ENCODE peak calls at places on chromosome 16, in ten cellular contexts. One of them, this sample, is unnamed.

GRCh38 chr16:2190002-2190658 is 6.3 kb downstream of the CASKIN1 start:
- DNase-seq in dorsolateral prefrontal cortex: no peak
- DNase-seq in AG04450: no peak
- DNase-seq in adrenal gland: no peak
- DNase-seq in T-helper 2 cell: no peak
- DNase-seq in kidney epithelial cell: no peak
- DNase-seq in esophagus squamous epithelium: no peak
- DNase-seq in caudate nucleus: no peak
- DNase-seq in Kasumi-1: no peak
- DNase-seq in stimulated activated CD4-positive, alpha-beta T cell treated with anti-CD3 and anti-CD28 coated beads, Interleukin-2, amount 100 ng/mL, for 24 hours: no peak
- DNase-seq in this sample: no peak

GRCh38 chr16:22813946-22814325 is at the start of gene HS3ST2:
- DNase-seq in dorsolateral prefrontal cortex: peak; percentile 52
- DNase-seq in AG04450: no peak
- DNase-seq in adrenal gland: peak; percentile 41
- DNase-seq in T-helper 2 cell: no peak
- DNase-seq in kidney epithelial cell: no peak
- DNase-seq in esophagus squamous epithelium: no peak
- DNase-seq in caudate nucleus: peak; percentile 19
- DNase-seq in Kasumi-1: no peak
- DNase-seq in stimulated activated CD4-positive, alpha-beta T cell treated with anti-CD3 and anti-CD28 coated beads, Interleukin-2, amount 100 ng/mL, for 24 hours: no peak
- DNase-seq in this sample: no peak

GRCh38 chr16:30041841-30042240 is 10.8 kb upstream of the TLCD3B start:
- DNase-seq in dorsolateral prefrontal cortex: no peak
- DNase-seq in AG04450: no peak
- DNase-seq in adrenal gland: no peak
- DNase-seq in T-helper 2 cell: no peak
- DNase-seq in kidney epithelial cell: no peak
- DNase-seq in esophagus squamous epithelium: no peak
- DNase-seq in caudate nucleus: no peak
- DNase-seq in Kasumi-1: peak; percentile 10
- DNase-seq in stimulated activated CD4-positive, alpha-beta T cell treated with anti-CD3 and anti-CD28 coated beads, Interleukin-2, amount 100 ng/mL, for 24 hours: no peak
- DNase-seq in this sample: peak; percentile 30

GRCh38 chr16:55030944-55031343 is 100.3 kb downstream of the IRX5 start:
- DNase-seq in dorsolateral prefrontal cortex: no peak
- DNase-seq in AG04450: no peak
- DNase-seq in adrenal gland: no peak
- DNase-seq in T-helper 2 cell: no peak
- DNase-seq in kidney epithelial cell: no peak
- DNase-seq in esophagus squamous epithelium: no peak
- DNase-seq in caudate nucleus: no peak
- DNase-seq in Kasumi-1: no peak
- DNase-seq in stimulated activated CD4-positive, alpha-beta T cell treated with anti-CD3 and anti-CD28 coated beads, Interleukin-2, amount 100 ng/mL, for 24 hours: no peak
- DNase-seq in this sample: no peak

GRCh38 chr16:81928975-81929374 is 82.3 kb downstream of the SDR42E1 start:
- DNase-seq in dorsolateral prefrontal cortex: no peak
- DNase-seq in AG04450: no peak
- DNase-seq in adrenal gland: no peak
- DNase-seq in T-helper 2 cell: no peak
- DNase-seq in kidney epithelial cell: no peak
- DNase-seq in esophagus squamous epithelium: no peak
- DNase-seq in caudate nucleus: no peak
- DNase-seq in Kasumi-1: no peak
- DNase-seq in stimulated activated CD4-positive, alpha-beta T cell treated with anti-CD3 and anti-CD28 coated beads, Interleukin-2, amount 100 ng/mL, for 24 hours: no peak
- DNase-seq in this sample: no peak

GRCh38 chr16:57713596-57713995 is 19.0 kb downstream of the DRC7 start:
- DNase-seq in dorsolateral prefrontal cortex: no peak
- DNase-seq in AG04450: no peak
- DNase-seq in adrenal gland: no peak
- DNase-seq in T-helper 2 cell: no peak
- DNase-seq in kidney epithelial cell: no peak
- DNase-seq in esophagus squamous epithelium: no peak
- DNase-seq in caudate nucleus: no peak
- DNase-seq in Kasumi-1: no peak
- DNase-seq in stimulated activated CD4-positive, alpha-beta T cell treated with anti-CD3 and anti-CD28 coated beads, Interleukin-2, amount 100 ng/mL, for 24 hours: no peak
- DNase-seq in this sample: no peak

GRCh38 chr16:48284772-48285409 is 37.6 kb upstream of the ABCC11 start:
- DNase-seq in dorsolateral prefrontal cortex: no peak
- DNase-seq in AG04450: no peak
- DNase-seq in adrenal gland: no peak
- DNase-seq in T-helper 2 cell: no peak
- DNase-seq in kidney epithelial cell: no peak
- DNase-seq in esophagus squamous epithelium: no peak
- DNase-seq in caudate nucleus: no peak
- DNase-seq in Kasumi-1: no peak
- DNase-seq in stimulated activated CD4-positive, alpha-beta T cell treated with anti-CD3 and anti-CD28 coated beads, Interleukin-2, amount 100 ng/mL, for 24 hours: no peak
- DNase-seq in this sample: no peak

GRCh38 chr16:19177111-19177747 is 9.2 kb downstream of the SYT17 start:
- DNase-seq in dorsolateral prefrontal cortex: no peak
- DNase-seq in AG04450: no peak
- DNase-seq in adrenal gland: no peak
- DNase-seq in T-helper 2 cell: no peak
- DNase-seq in kidney epithelial cell: no peak
- DNase-seq in esophagus squamous epithelium: no peak
- DNase-seq in caudate nucleus: no peak
- DNase-seq in Kasumi-1: no peak
- DNase-seq in stimulated activated CD4-positive, alpha-beta T cell treated with anti-CD3 and anti-CD28 coated beads, Interleukin-2, amount 100 ng/mL, for 24 hours: no peak
- DNase-seq in this sample: no peak

GRCh38 chr16:23608194-23608593 is 12.1 kb upstream of the NDUFAB1 start:
- DNase-seq in dorsolateral prefrontal cortex: no peak
- DNase-seq in AG04450: peak; percentile 8
- DNase-seq in adrenal gland: no peak
- DNase-seq in T-helper 2 cell: no peak
- DNase-seq in kidney epithelial cell: no peak
- DNase-seq in esophagus squamous epithelium: no peak
- DNase-seq in caudate nucleus: no peak
- DNase-seq in Kasumi-1: no peak
- DNase-seq in stimulated activated CD4-positive, alpha-beta T cell treated with anti-CD3 and anti-CD28 coated beads, Interleukin-2, amount 100 ng/mL, for 24 hours: no peak
- DNase-seq in this sample: peak; percentile 40

GRCh38 chr16:83733301-83733700 is 74.5 kb upstream of the HSBP1 start:
- DNase-seq in dorsolateral prefrontal cortex: no peak
- DNase-seq in AG04450: peak; percentile 1
- DNase-seq in adrenal gland: no peak
- DNase-seq in T-helper 2 cell: no peak
- DNase-seq in kidney epithelial cell: no peak
- DNase-seq in esophagus squamous epithelium: no peak
- DNase-seq in caudate nucleus: no peak
- DNase-seq in Kasumi-1: no peak
- DNase-seq in stimulated activated CD4-positive, alpha-beta T cell treated with anti-CD3 and anti-CD28 coated beads, Interleukin-2, amount 100 ng/mL, for 24 hours: no peak
- DNase-seq in this sample: no peak

GRCh38 chr16:16960785-16961184 is 510.0 kb downstream of the XYLT1 start:
- DNase-seq in dorsolateral prefrontal cortex: no peak
- DNase-seq in AG04450: no peak
- DNase-seq in adrenal gland: no peak
- DNase-seq in T-helper 2 cell: no peak
- DNase-seq in kidney epithelial cell: no peak
- DNase-seq in esophagus squamous epithelium: no peak
- DNase-seq in caudate nucleus: no peak
- DNase-seq in Kasumi-1: no peak
- DNase-seq in stimulated activated CD4-positive, alpha-beta T cell treated with anti-CD3 and anti-CD28 coated beads, Interleukin-2, amount 100 ng/mL, for 24 hours: no peak
- DNase-seq in this sample: no peak

GRCh38 chr16:70152578-70153302 is 20.8 kb upstream of the CLEC18C start:
- DNase-seq in dorsolateral prefrontal cortex: no peak
- DNase-seq in AG04450: no peak
- DNase-seq in adrenal gland: no peak
- DNase-seq in T-helper 2 cell: no peak
- DNase-seq in kidney epithelial cell: no peak
- DNase-seq in esophagus squamous epithelium: no peak
- DNase-seq in caudate nucleus: no peak
- DNase-seq in Kasumi-1: no peak
- DNase-seq in stimulated activated CD4-positive, alpha-beta T cell treated with anti-CD3 and anti-CD28 coated beads, Interleukin-2, amount 100 ng/mL, for 24 hours: no peak
- DNase-seq in this sample: no peak

This sample was measured in renal cortical epithelial cell.